ENCODE peak calls at places on chromosomes 6 and 20, in four cellular contexts. J is CD8-positive, alpha-beta T cell; E is WTC11; T is GM12865. Y is an unnamed sample.

GRCh38 chr20:38453941-38454340 is 18.7 kb upstream of the RALGAPB start:
- DNase-seq in J (no peak), E (no peak), T (peak), Y (peak)

GRCh38 chr20:49098136-49098535 is 52.0 kb downstream of the CSE1L start:
- DNase-seq in J (no peak), T (no peak), E (no peak), Y (no peak)

GRCh38 chr6:56914791-56915658 is 39.9 kb upstream of the BEND6 start:
- DNase-seq in E (no peak), J (no peak), T (no peak), Y (no peak)

GRCh38 chr6:64703922-64704321 is 1003.1 kb downstream of the EYS start:
- DNase-seq in T (no peak), E (no peak), J (no peak), Y (no peak)

GRCh38 chr6:116313377-116313776 is 33.6 kb upstream of the TSPYL1 start:
- DNase-seq in T (no peak), E (no peak), J (no peak), Y (no peak)

GRCh38 chr20:32190608-32191415 is 16.7 kb downstream of the PLAGL2 start:
- DNase-seq in J (no peak), E (no peak), T (no peak), Y (peak)

GRCh38 chr20:4041748-4042411 is 26.5 kb upstream of the RNF24 start:
- DNase-seq in E (no peak), J (no peak), T (no peak), Y (peak)

GRCh38 chr6:57262491-57262890 is 40.4 kb upstream of the RAB23 start:
- DNase-seq in J (no peak), E (no peak), T (no peak), Y (no peak)

GRCh38 chr20:10647471-10647870 is 26.3 kb downstream of the JAG1 start:
- DNase-seq in T (peak), E (peak), J (no peak), Y (peak)

GRCh38 chr6:139239137-139239536 is 52.7 kb downstream of the TXLNB start:
- DNase-seq in T (no peak), E (no peak), J (no peak), Y (no peak)

GRCh38 chr6:16154904-16155303 is 26.0 kb downstream of the MYLIP start:
- DNase-seq in J (no peak), T (no peak), E (no peak), Y (no peak)

GRCh38 chr20:4951299-4951698 is 50.0 kb downstream of the SLC23A2 start:
- DNase-seq in J (no peak), T (no peak), E (no peak), Y (no peak)

GRCh38 chr6:157596461-157596860 is 215.5 kb downstream of the ZDHHC14 start:
- DNase-seq in T (no peak), J (no peak), E (no peak), Y (no peak)

GRCh38 chr20:47317127-47317895 is 39.2 kb downstream of the ZMYND8 start:
- DNase-seq in T (peak), J (peak), E (peak), Y (peak)

GRCh38 chr6:32602403-32602802 is 12.8 kb upstream of the HLA-DRB1 start:
- DNase-seq in T (no peak), J (no peak), E (no peak), Y (no peak)
- TF ChIP-seq CTCF in T (no peak), J (no peak), E (no peak), Y (no peak)

GRCh38 chr20:61667056-61667792 is 398.5 kb downstream of the TAF4 start:
- DNase-seq in J (no peak), E (no peak), T (no peak), Y (no peak)
- TF ChIP-seq CTCF in J (no peak), E (no peak), T (no peak), Y (no peak)

GRCh38 chr20:46087161-46087560 is 2.6 kb downstream of the NCOA5 start:
- DNase-seq in J (no peak), E (no peak), T (no peak), Y (no peak)
- TF ChIP-seq CTCF in J (peak), E (no peak), T (peak), Y (peak)

GRCh38 chr6:45187841-45188240 is 140.3 kb upstream of the RUNX2 start:
- DNase-seq in E (no peak), T (no peak), J (no peak), Y (no peak)
- TF ChIP-seq CTCF in E (no peak), T (no peak), J (no peak), Y (no peak)

GRCh38 chr6:29354980-29355379 is 13.7 kb downstream of the OR5V1 start:
- DNase-seq in J (no peak), T (no peak), E (no peak), Y (no peak)

DNA sequence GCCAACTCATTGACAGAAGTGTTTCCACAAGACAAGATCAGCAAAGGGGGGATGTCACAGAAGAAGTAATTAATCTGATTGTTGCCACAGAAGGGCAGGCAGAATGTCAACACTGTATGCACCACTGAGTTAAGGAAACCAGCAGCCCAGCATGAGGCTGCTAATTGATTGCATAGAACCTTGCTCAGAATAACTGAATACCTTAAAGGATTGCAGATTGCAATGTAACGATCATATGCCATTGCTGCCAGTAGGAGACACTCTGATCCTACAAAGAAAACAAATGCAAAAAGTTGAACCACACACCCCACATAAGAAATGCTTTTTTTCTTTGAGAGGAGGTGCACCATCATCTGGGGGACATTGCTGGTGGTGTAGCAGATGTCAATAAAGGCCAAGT is 13.1 kb downstream of the OR5V1 start:
- DNase-seq in E (no peak), T (no peak), J (no peak), Y (peak)
- TF ChIP-seq CTCF in E (no peak), T (no peak), J (no peak), Y (peak)

GRCh38 chr6:77150736-77151135 is 312.6 kb downstream of the HTR1B start:
- DNase-seq in E (no peak), J (no peak), T (no peak), Y (no peak)
- TF ChIP-seq CTCF in E (no peak), J (no peak), T (no peak), Y (no peak)

GRCh38 chr6:30670760-30671527 is 1.9 kb downstream of the DHX16 start:
- DNase-seq in T (no peak), E (no peak), J (no peak), Y (no peak)
- TF ChIP-seq CTCF in T (peak), E (no peak), J (no peak), Y (peak)